ENCODE peak calls at places on chromosomes 11 and 22, in four cellular contexts. T is H9, J is right atrium auricular region, N is stomach. G is an unnamed sample. For H3K4me1, the result is how much of the 10 kb centered on the place peaks cover.

GRCh38 chr11:76566811-76567210 is 103.7 kb downstream of the LRRC32 start:
- DNase-seq in T (no peak), J (no peak), N (no peak), G (no peak)

GRCh38 chr11:94876645-94877445 is 96.5 kb downstream of the CWC15 start:
- DNase-seq in T (no peak), J (peak), N (no peak), G (peak)

GRCh38 chr11:68066742-68067141 is 27.9 kb downstream of the TCIRG1 start:
- DNase-seq in T (no peak), J (no peak), N (no peak), G (no peak)

GRCh38 chr11:2211113-2211971 is 39.7 kb upstream of the TH start:
- DNase-seq in T (peak), J (peak), N (peak), G (no peak)

GRCh38 chr22:36644333-36644757 is 59.2 kb downstream of the CACNG2 start:
- DNase-seq in T (peak), J (no peak), N (no peak), G (no peak)

GRCh38 chr11:67318239-67318555 is 14.9 kb downstream of the SSH3 start:
- DNase-seq in T (no peak), J (no peak), N (no peak), G (peak)

GRCh38 chr11:131486937-131487336 is 116.5 kb downstream of the NTM start:
- DNase-seq in T (no peak), J (no peak), N (no peak), G (no peak)

GRCh38 chr22:24483966-24484545 is 11.1 kb upstream of the UPB1 start:
- DNase-seq in T (no peak), J (no peak), N (no peak), G (no peak)

GRCh38 chr11:130719516-130719915 is 196.8 kb downstream of the SNX19 start:
- DNase-seq in T (no peak), J (no peak), N (no peak), G (no peak)

GRCh38 chr11:76339217-76339616 is 41.7 kb downstream of the THAP12 start:
- DNase-seq in T (no peak), J (peak), N (no peak), G (no peak)

GRCh38 chr11:128548655-128549255 is 38.6 kb downstream of the ETS1 start:
- DNase-seq in T (no peak), J (peak), N (peak), G (peak)

DNA sequence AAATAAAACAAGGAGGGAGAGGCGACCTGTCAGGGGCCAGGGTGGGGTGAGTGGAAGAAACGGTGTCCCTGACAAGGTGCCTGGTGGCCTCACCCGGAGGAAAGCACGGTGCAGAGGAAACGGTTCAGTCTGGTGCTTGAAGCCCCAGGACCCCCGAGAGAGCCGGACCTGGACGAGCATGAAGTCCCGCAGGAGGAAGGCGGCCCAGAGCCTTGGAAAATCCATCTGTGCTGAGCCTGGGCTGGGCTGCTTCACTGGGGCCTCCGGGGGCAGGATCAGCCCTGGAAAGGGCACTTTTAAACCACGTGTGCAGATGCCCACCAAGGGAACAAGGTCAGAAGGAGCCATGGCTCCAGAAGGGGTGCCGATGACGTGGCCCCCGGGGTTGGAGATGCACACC is 467.3 kb downstream of the OPCML start:
- DNase-seq in T (no peak), J (no peak), N (no peak), G (no peak)
- H3K4me1 ChIP-seq in T (under half), J (under half), N (under half), G (under half)

GRCh38 chr22:44459041-44459440 is 39.0 kb downstream of the RTL6 start:
- DNase-seq in T (no peak), J (peak), N (peak), G (no peak)

GRCh38 chr22:44455963-44456358 is 42.1 kb downstream of the RTL6 start:
- DNase-seq in T (no peak), J (peak), N (peak), G (no peak)

GRCh38 chr22:44456661-44457412 is 41.2 kb downstream of the RTL6 start:
- DNase-seq in T (no peak), J (peak), N (no peak), G (no peak)

GRCh38 chr22:44460287-44461082 is 37.5 kb downstream of the RTL6 start:
- DNase-seq in T (no peak), J (peak), N (peak), G (no peak)

DNA sequence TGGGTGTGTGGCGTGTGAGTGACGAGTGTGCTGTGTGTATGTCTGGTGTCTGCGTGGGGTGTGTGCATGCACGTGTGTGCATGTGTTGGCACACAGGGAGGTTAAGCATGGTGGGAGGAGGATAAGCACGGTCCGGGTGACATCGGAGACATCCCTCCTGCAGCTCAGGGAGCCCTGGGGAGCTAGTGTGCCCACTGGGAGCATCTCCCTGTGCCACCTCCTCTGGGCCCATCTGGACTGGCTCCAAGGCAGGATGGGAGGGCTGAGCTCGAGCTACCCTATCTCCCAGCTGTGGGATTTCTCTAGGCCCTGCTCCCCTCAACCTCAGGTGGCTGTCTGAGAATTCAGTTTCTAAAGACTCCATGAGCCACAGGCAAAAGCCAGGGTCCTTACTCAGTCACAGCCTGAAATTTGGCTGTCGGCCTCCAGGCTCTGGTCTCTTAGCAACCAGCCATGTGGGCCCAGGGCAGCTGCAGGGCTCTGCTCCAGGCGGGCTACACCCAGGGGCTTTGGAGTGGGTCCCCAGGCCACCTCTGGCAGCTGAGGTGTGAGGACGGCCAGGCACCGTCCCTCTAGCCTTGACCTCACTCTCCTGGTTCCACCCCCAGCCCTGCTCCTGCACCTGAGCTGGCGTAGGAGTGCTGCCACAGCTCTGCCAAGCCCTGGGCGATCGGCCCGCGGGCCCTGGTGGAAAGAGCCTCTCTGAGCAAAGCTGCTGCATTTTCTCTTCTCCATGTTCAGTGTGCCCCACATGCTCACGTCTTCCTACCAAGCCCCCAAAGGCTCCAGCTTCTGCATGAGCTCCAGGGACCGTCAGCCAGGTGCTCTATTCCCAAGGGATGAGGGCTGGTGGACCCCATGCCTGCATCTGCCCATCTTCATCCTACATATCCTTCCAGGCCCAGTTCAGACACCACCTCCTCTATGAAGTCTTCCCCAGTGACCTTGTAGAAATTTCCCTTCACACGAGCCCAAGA is 39.7 kb downstream of the RTL6 start:
- DNase-seq in T (no peak), J (peak), N (no peak), G (no peak)
- H3K27ac ChIP-seq in T (no peak), J (no peak), N (no peak), G (no peak)

GRCh38 chr11:499201-500076 is 7.6 kb downstream of the RNH1 start:
- DNase-seq in T (peak), J (no peak), N (no peak), G (no peak)

GRCh38 chr11:498297-499181 is 8.5 kb downstream of the RNH1 start:
- DNase-seq in T (peak), J (no peak), N (no peak), G (no peak)

GRCh38 chr11:495537-495931 is 11.5 kb downstream of the RNH1 start:
- DNase-seq in T (no peak), J (no peak), N (no peak), G (no peak)

GRCh38 chr11:496834-497564 is 10.0 kb downstream of the RNH1 start:
- DNase-seq in T (no peak), J (no peak), N (no peak), G (no peak)

DNA sequence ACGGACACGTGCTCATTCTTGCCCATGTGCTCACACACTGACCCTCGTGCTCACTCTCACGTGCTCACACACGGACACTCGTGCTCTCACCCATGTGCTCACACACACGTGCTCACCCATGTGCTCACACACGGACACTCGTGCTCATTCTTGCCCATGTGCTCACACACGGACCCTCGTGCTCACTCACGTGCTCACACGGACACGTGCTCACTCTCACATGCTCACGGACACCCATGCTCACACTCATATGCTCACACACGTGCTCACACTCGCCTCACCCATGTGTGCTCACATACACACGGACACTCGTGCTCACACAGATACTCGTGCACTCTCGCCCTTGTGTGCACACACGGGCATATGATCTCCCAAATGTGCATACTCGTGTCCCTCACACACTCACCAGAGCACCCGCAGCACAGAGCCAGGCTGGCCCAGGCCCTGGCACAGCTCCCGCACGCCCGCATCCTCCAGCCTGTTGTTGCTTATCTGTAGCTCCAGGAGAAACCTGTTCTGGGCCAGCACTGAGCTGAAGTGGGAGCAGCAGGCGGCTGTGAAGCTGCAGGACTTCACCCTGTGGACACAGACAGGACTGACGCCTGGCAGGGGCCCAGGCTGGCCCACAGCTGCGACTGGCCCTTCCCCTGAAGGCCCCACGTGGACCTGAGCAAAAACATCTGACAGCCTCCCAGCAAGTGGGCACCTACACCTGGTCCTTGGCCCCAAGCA is 9.3 kb downstream of the RNH1 start:
- DNase-seq in T (no peak), J (no peak), N (no peak), G (no peak)
- H3K4me1 ChIP-seq in T (under half), J (under half), N (under half), G (under half)

GRCh38 chr22:17903564-17904295 is 120.6 kb downstream of the MICAL3 start:
- DNase-seq in T (no peak), J (no peak), N (no peak), G (no peak)
- H3K27ac ChIP-seq in T (no peak), J (peak), N (peak), G (no peak)

DNA sequence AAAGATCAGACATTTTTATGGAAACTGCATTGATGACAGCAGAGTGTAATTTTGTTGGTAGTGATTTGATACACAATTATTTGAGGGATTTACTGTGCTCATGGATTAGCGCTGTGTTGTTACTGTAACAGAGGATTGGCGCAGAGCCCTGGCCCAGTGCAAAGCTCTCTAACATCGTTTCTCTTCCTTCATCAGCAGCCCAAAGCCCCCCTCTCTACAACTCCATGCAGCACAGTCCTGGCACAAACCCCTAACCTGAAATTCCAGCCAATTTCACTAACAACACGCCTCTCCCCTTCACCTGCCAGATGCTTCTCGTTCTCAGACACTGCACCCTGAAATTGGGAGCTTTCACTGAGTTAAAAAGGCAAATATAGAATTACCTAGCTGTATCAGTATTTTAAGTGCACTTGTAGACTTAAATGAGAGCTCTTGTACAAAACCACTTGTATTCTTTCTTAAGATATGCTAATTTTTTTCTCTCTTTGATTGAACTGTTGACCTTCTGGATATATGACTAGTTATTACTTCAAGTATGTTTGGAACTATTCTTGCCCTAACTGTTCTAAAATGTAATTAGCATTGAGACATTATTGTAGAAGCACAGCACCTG is 16.3 kb downstream of the GRAP2 start:
- DNase-seq in T (no peak), J (no peak), N (no peak), G (no peak)
- H3K4me1 ChIP-seq in T (under half), J (under half), N (under half), G (half or more)

DNA sequence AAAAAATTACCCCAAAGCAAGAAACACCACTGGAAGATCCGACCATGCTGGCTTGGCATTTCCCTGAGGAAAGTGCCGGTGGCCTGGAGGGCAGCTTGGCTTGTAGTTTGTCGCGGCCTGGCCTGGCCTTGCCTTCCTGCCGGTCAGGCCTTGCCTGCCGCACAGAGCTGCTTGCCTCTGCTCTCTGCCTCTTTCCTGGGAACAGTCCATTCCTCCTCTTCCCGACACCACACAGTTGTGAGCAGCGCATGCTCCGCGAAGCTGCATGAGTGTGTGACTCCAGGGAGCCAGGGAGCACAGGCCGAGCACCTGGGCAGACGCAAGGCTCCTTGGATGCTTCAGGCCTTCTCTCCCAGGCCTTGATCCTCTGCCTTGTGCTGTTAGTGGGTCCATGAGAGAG is 19.8 kb downstream of the CTTN start:
- DNase-seq in T (no peak), J (no peak), N (no peak), G (no peak)
- H3K27ac ChIP-seq in T (no peak), J (no peak), N (no peak), G (no peak)

DNA sequence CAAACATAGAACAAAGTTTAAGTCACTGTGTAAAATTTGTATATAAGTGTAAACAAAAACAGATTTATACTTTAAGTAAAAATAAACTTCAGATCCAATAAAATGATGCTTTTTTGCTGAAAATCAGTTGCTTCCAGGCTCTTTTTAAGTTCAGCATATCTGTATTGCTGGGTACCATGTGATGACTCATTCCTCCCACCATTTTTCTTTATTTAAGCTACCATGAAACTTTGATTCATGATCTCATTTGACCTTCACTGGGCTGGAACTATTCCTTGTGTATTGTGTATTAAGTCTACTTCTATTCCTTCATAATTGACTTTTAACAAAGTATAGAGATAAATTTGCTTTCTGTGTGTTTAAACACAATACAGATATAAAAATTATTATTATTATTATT is 46.3 kb upstream of the RRM1 start:
- DNase-seq in T (no peak), J (no peak), N (no peak), G (no peak)
- H3K4me1 ChIP-seq in T (under half), J (under half), N (under half), G (under half)

DNA sequence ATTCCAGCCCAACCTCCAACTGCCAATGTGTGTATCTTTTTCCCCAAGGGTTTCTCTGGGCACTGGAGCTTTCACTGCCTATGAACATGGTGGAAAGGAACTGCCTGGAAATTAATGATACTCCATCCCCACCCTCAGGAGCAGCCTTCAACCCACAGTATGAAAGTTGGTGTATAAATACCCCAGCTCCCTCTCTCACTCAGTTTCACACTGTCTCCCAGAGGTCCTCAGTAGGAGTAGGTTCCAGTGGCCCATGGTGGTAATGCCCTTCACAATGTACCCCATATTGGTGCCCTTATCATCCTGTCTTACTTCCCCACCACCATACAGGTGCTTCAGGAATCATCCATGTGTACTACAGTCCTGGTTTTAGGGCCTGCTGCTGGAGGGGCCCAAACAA is 462.6 kb downstream of the MIAT start:
- DNase-seq in T (no peak), J (no peak), N (no peak), G (no peak)
- H3K27ac ChIP-seq in T (no peak), J (no peak), N (no peak), G (no peak)

GRCh38 chr11:121552160-121552559 is 99.4 kb upstream of the SORL1-AS1 start:
- DNase-seq in T (no peak), J (peak), N (no peak), G (no peak)

GRCh38 chr11:121553806-121554205 is 101.0 kb upstream of the SORL1-AS1 start:
- DNase-seq in T (no peak), J (no peak), N (peak), G (no peak)

GRCh38 chr11:121554552-121554951 is 101.8 kb upstream of the SORL1-AS1 start:
- DNase-seq in T (no peak), J (no peak), N (no peak), G (no peak)

GRCh38 chr11:121555172-121555571 is 102.4 kb upstream of the SORL1-AS1 start:
- DNase-seq in T (no peak), J (no peak), N (no peak), G (no peak)

GRCh38 chr11:121553367-121553766 is 100.6 kb upstream of the SORL1-AS1 start:
- DNase-seq in T (no peak), J (no peak), N (no peak), G (no peak)
- H3K4me1 ChIP-seq in T (under half), J (under half), N (under half), G (under half)

GRCh38 chr11:69330330-69330729 is 36.4 kb downstream of the MYEOV start:
- DNase-seq in T (no peak), J (no peak), N (no peak), G (no peak)
- H3K27ac ChIP-seq in T (no peak), J (no peak), N (no peak), G (no peak)

G was measured in CD8-positive, alpha-beta T cell.